ENCODE peak calls at places on chromosome 2, in five cellular contexts. D, M, I, B and W are unnamed samples.

GRCh38 chr2:231360401-231360800 is 35.1 kb upstream of the B3GNT7 start:
- DNase-seq in D (no peak), M (no peak), I (no peak), B (peak; percentile 55), W (no peak)

GRCh38 chr2:74849228-74849892 is 15.4 kb downstream of the HK2 start:
- DNase-seq in D (no peak), M (peak; percentile 64), I (no peak), B (peak; percentile 75), W (no peak)

GRCh38 chr2:171822520-171823297 is 71.3 kb downstream of the SLC25A12 start:
- DNase-seq in D (no peak), M (no peak), I (no peak), B (no peak), W (no peak)

GRCh38 chr2:20675701-20676352 is 8.9 kb downstream of the GDF7 start:
- DNase-seq in D (no peak), M (peak; percentile 72), I (no peak), B (peak; percentile 65), W (no peak)

GRCh38 chr2:223469270-223470057 is 132.7 kb downstream of the SCG2 start:
- DNase-seq in D (no peak), M (peak; percentile 10), I (peak; percentile 29), B (no peak), W (no peak)

GRCh38 chr2:121237980-121238665 is 46.9 kb downstream of the TFCP2L1 start:
- DNase-seq in D (no peak), M (no peak), I (no peak), B (no peak), W (no peak)

GRCh38 chr2:17800693-17801458 is 15.4 kb upstream of the MSGN1 start:
- DNase-seq in D (no peak), M (peak; percentile 75), I (no peak), B (no peak), W (no peak)

GRCh38 chr2:196407675-196408265 is 231.7 kb upstream of the CCDC150 start:
- DNase-seq in D (no peak), M (no peak), I (no peak), B (no peak), W (no peak)

GRCh38 chr2:119545076-119545475 is 827 bp downstream of the CFAP221 start:
- DNase-seq in D (no peak), M (no peak), I (no peak), B (no peak), W (no peak)

GRCh38 chr2:136214801-136215200 is 96.9 kb upstream of the CXCR4 start:
- DNase-seq in D (no peak), M (no peak), I (no peak), B (no peak), W (no peak)

GRCh38 chr2:197499594-197500502 is at the start of the genes HSPD1 and HSPE1:
- DNase-seq in D (peak; percentile 99), M (peak; percentile 99), I (peak; percentile 99), B (peak; percentile 98), W (peak; percentile 98)
- TF ChIP-seq POLR2A in D (peak; percentile 84), M (peak; percentile 97), I (peak; percentile 96), B (no peak), W (peak; percentile 98)

GRCh38 chr2:47272905-47273758 is 118.0 kb upstream of the STPG4 start:
- DNase-seq in D (no peak), M (no peak), I (no peak), B (no peak), W (no peak)
- TF ChIP-seq CTCF in D (no peak), M (no peak), I (no peak), B (no peak), W (no peak)

DNA sequence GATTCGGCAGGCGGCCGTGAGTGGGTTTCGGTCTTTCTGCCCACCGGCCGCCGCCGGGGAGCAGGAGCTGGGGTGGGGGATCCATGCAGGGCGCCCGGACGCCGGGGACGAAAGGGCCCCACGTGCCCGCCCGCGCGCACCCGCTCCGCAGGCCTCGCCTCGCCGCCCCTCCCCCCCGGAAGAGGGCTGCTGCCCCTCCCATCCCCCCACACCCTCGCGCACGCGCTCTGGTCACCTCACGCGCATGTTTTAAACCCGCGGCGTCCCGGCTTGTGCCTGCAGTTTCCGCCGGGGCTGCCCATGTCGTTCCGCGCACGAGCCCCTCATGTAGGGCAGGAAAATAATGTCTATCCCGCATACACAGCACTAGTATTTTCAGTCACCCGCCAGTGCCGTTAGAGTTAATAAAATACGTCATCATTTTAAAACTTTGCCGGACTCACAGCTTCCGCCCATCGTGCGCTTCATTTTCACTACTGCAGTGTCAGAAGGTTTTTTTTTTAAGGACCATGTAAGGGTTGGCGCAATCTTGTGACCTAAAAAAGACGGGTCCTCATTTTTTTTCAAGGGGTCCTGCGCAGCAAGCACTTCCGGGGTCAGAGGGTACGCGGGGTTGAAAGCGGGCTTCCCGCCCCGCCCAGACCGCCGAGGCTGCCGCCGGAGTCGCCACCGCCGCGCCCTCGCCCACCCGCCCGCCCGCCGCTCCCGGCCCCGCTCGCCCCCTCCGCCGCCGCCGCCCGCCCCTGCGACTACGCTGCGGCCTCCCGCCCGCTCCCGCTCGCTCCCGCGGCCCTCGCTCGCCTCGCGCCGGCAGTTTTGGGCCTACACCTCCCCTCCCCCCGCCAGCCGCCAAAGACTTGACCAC is at the start of gene PCBP1:
- DNase-seq in D (peak; percentile 90), M (peak; percentile 97), I (peak; percentile 98), B (peak; percentile 97), W (peak; percentile 94)
- TF ChIP-seq POLR2A in D (no peak), M (peak; percentile 91), I (peak; percentile 85), B (no peak), W (peak; percentile 88)

DNA sequence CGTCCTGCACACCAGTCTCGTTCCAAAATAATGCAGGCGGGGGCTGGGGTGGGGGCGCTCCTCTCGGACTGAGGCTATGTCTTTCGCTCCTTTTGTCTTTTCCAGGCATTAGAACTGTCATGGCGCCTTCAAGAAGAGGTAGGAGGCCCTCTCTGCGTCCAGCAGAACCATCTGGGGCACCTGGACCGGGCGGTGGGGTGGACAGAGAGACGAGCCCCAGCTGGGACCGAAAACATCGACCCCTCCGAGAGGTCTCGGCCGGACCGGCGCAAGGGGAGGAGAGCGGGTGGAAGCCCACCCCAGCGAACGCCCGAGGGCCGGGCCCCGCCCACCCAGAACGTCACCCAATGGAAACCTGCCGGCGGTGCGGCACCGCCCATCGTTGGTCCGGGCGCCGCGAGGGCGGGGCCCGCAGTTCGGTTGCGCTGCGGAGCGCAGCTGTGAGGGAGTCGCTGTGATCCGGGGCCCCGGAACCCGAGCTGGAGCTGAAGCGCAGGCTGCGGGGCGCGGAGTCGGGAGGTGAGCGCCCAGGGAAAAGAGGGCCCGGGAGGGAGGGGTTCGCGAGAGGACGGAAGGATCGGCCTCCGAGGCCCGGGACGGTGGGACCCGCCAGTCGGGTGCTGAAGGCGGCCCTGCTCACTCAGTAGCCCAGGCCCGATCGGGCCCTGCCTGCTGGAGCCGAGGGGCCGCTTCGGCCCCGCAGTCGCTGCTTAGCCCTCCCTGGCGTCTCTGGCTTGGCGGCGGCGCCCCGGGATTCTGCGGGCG is at the start of gene NRBP1:
- DNase-seq in D (peak; percentile 76), M (peak; percentile 95), I (peak; percentile 93), B (peak; percentile 94), W (peak; percentile 94)
- TF ChIP-seq CTCF in D (no peak), M (no peak), I (no peak), B (no peak), W (no peak)

GRCh38 chr2:219496247-219496646 is 2.4 kb upstream of the GMPPA start:
- DNase-seq in D (no peak), M (no peak), I (no peak), B (no peak), W (no peak)

GRCh38 chr2:219496781-219497494 is 1.8 kb upstream of the GMPPA start:
- DNase-seq in D (no peak), M (peak; percentile 38), I (no peak), B (peak; percentile 29), W (peak; percentile 66)

GRCh38 chr2:219498280-219499057 is at the start of gene GMPPA:
- DNase-seq in D (peak; percentile 99), M (peak; percentile 98), I (peak; percentile 96), B (peak; percentile 97), W (peak; percentile 96)

GRCh38 chr2:219499058-219499307 is 292 bp downstream of the GMPPA start:
- DNase-seq in D (no peak), M (no peak), I (no peak), B (no peak), W (no peak)

DNA sequence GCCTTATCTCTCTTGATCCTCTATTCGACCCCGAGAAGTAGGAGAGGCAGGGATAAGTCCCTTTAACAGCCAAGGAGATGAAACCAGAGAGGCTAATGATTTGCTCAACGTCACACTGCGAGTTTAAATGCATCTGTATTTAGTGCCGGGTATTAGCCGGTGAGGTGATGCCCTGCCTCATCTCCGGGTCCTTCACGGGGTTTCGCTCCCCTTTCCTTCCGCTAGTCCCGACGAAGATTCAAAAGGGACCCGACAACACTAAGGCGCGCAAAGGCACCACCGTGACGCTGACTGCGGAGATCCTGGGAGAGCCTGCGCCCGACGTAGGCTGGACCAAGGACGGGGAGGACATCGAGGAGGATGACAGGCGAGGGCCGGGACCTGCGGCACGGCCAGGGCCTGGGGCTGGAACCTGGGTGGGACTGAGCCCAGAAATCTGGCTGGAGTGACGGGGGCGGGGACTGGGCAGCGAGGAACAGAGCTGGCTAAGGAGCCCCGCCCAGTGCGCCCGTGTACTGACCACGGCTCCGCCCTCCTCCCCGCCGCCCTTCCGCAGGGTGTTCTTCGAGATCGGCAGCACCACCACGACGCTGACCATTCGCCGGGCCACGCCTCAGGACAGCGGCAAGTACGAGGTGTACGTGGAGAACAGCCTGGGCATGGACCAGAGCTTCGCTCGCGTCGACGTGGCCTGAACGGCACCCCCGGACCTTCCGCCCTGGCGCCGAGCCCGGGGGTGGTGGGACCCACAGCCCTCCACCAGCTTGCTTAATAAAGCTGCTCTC is 1.0 kb upstream of the GMPPA start:
- DNase-seq in D (peak; percentile 56), M (peak; percentile 95), I (peak; percentile 81), B (peak; percentile 92), W (peak; percentile 87)
- TF ChIP-seq POLR2A in D (peak; percentile 8), M (peak; percentile 85), I (peak; percentile 74), B (no peak), W (no peak)

GRCh38 chr2:180655842-180656454 is 324.5 kb upstream of the UBE2E3 start:
- DNase-seq in D (no peak), M (no peak), I (no peak), B (no peak), W (no peak)
- TF ChIP-seq CTCF in D (peak; percentile 49), M (peak; percentile 16), I (no peak), B (no peak), W (no peak)

DNA sequence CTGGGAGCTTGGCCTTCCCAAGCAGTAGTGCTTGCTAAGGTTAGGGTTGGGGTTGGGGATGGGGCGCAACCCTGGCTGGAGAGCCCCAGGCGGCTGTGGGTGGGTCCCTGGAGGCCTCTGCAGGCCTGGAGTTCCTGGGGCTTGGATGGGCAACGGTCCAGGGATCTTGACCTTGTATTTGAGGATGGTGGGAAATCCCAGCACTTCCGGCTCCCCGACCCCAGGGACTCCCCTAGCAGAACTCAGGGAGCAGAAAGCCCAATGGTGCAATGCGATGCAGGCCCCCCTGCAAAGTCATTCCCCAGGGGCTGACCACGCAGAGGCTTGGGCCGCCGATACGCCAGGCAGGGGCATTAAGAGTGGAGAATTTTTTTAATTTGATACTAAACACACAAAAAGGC is 12.5 kb upstream of the MLPH start:
- DNase-seq in D (no peak), M (no peak), I (no peak), B (no peak), W (no peak)
- TF ChIP-seq POLR2A in D (no peak), M (no peak), I (no peak), B (no peak), W (no peak)